ENCODE peak calls at places on chromosomes 12 and 14, in seven cellular contexts. One of them, this sample, is unnamed.
A peak's percentile ranks its signal among the peaks of the same experiment; 100 is the strongest.

GRCh38 chr14:105315211-105315721 is 718 bp downstream of the PACS2 start:
- DNase-seq in PC-9: peak; percentile 54
- DNase-seq in BJ: no peak
- DNase-seq in CD8-positive, alpha-beta T cell: no peak
- DNase-seq in HL-60: no peak
- DNase-seq in fibroblast of pulmonary artery: no peak
- DNase-seq in astrocyte of the cerebellum: no peak
- DNase-seq in this sample: peak; percentile 23

GRCh38 chr12:1030779-1031178 is 39.8 kb downstream of the ERC1 start:
- DNase-seq in CD8-positive, alpha-beta T cell: no peak
- DNase-seq in HL-60: no peak
- DNase-seq in PC-9: no peak
- DNase-seq in astrocyte of the cerebellum: no peak
- DNase-seq in fibroblast of pulmonary artery: no peak
- DNase-seq in BJ: no peak
- DNase-seq in this sample: no peak

GRCh38 chr12:115444336-115444735 is 760.4 kb upstream of the TBX3 start:
- DNase-seq in PC-9: no peak
- DNase-seq in HL-60: no peak
- DNase-seq in CD8-positive, alpha-beta T cell: no peak
- DNase-seq in fibroblast of pulmonary artery: no peak
- DNase-seq in BJ: no peak
- DNase-seq in astrocyte of the cerebellum: no peak
- DNase-seq in this sample: peak; percentile 94

GRCh38 chr14:65704850-65705249 is 292.3 kb downstream of the FUT8 start:
- DNase-seq in fibroblast of pulmonary artery: peak; percentile 7
- DNase-seq in PC-9: no peak
- DNase-seq in astrocyte of the cerebellum: no peak
- DNase-seq in CD8-positive, alpha-beta T cell: no peak
- DNase-seq in HL-60: no peak
- DNase-seq in BJ: no peak
- DNase-seq in this sample: peak; percentile 33

GRCh38 chr12:41967668-41968649 is 176.7 kb downstream of the GXYLT1 start:
- DNase-seq in HL-60: no peak
- DNase-seq in PC-9: no peak
- DNase-seq in astrocyte of the cerebellum: peak; percentile 33
- DNase-seq in BJ: no peak
- DNase-seq in CD8-positive, alpha-beta T cell: no peak
- DNase-seq in fibroblast of pulmonary artery: no peak
- DNase-seq in this sample: no peak

GRCh38 chr12:19129121-19129485 is 430 bp upstream of the PLEKHA5 start:
- DNase-seq in CD8-positive, alpha-beta T cell: no peak
- DNase-seq in BJ: no peak
- DNase-seq in astrocyte of the cerebellum: no peak
- DNase-seq in PC-9: no peak
- DNase-seq in HL-60: no peak
- DNase-seq in fibroblast of pulmonary artery: peak; percentile 47
- DNase-seq in this sample: peak; percentile 37

GRCh38 chr12:67096533-67097318 is 172.4 kb upstream of the CAND1 start:
- DNase-seq in astrocyte of the cerebellum: peak; percentile 15
- DNase-seq in PC-9: no peak
- DNase-seq in CD8-positive, alpha-beta T cell: no peak
- DNase-seq in HL-60: no peak
- DNase-seq in fibroblast of pulmonary artery: no peak
- DNase-seq in BJ: no peak
- DNase-seq in this sample: peak; percentile 12

GRCh38 chr14:77128414-77128891 is 13.1 kb downstream of the ZDHHC22 start:
- DNase-seq in CD8-positive, alpha-beta T cell: no peak
- DNase-seq in HL-60: no peak
- DNase-seq in astrocyte of the cerebellum: peak; percentile 22
- DNase-seq in fibroblast of pulmonary artery: peak; percentile 8
- DNase-seq in BJ: no peak
- DNase-seq in PC-9: peak; percentile 65
- DNase-seq in this sample: no peak

GRCh38 chr12:132163911-132164288 is 19.6 kb downstream of the NOC4L start:
- DNase-seq in CD8-positive, alpha-beta T cell: no peak
- DNase-seq in PC-9: no peak
- DNase-seq in fibroblast of pulmonary artery: no peak
- DNase-seq in HL-60: no peak
- DNase-seq in BJ: no peak
- DNase-seq in astrocyte of the cerebellum: no peak
- DNase-seq in this sample: no peak

GRCh38 chr14:68549057-68549421 is 243.8 kb downstream of the ZFP36L1 start:
- DNase-seq in CD8-positive, alpha-beta T cell: no peak
- DNase-seq in PC-9: peak; percentile 58
- DNase-seq in fibroblast of pulmonary artery: peak; percentile 75
- DNase-seq in BJ: no peak
- DNase-seq in astrocyte of the cerebellum: no peak
- DNase-seq in HL-60: no peak
- DNase-seq in this sample: peak; percentile 83

GRCh38 chr14:42159138-42159537 is 552.5 kb downstream of the LRFN5 start:
- DNase-seq in BJ: no peak
- DNase-seq in CD8-positive, alpha-beta T cell: no peak
- DNase-seq in PC-9: no peak
- DNase-seq in fibroblast of pulmonary artery: no peak
- DNase-seq in HL-60: no peak
- DNase-seq in astrocyte of the cerebellum: no peak
- DNase-seq in this sample: no peak

GRCh38 chr12:40158592-40159111 is 52.8 kb upstream of the SLC2A13 start:
- DNase-seq in BJ: no peak
- DNase-seq in fibroblast of pulmonary artery: no peak
- DNase-seq in astrocyte of the cerebellum: no peak
- DNase-seq in PC-9: no peak
- DNase-seq in CD8-positive, alpha-beta T cell: no peak
- DNase-seq in HL-60: peak; percentile 69
- DNase-seq in this sample: peak; percentile 34

GRCh38 chr12:56128669-56129209 is 672 bp downstream of the ESYT1 start:
- DNase-seq in HL-60: peak; percentile 14
- DNase-seq in fibroblast of pulmonary artery: peak; percentile 31
- DNase-seq in PC-9: no peak
- DNase-seq in astrocyte of the cerebellum: no peak
- DNase-seq in CD8-positive, alpha-beta T cell: no peak
- DNase-seq in BJ: no peak
- DNase-seq in this sample: peak; percentile 18

GRCh38 chr12:108525681-108526080 is 10.6 kb downstream of the FICD start:
- DNase-seq in PC-9: no peak
- DNase-seq in HL-60: no peak
- DNase-seq in fibroblast of pulmonary artery: no peak
- DNase-seq in astrocyte of the cerebellum: no peak
- DNase-seq in BJ: no peak
- DNase-seq in CD8-positive, alpha-beta T cell: no peak
- DNase-seq in this sample: peak; percentile 48

GRCh38 chr12:112121780-112122565 is 3.4 kb upstream of the TRAFD1 start:
- DNase-seq in astrocyte of the cerebellum: peak; percentile 36
- DNase-seq in PC-9: peak; percentile 68
- DNase-seq in CD8-positive, alpha-beta T cell: no peak
- DNase-seq in BJ: peak; percentile 59
- DNase-seq in HL-60: no peak
- DNase-seq in fibroblast of pulmonary artery: peak; percentile 90
- DNase-seq in this sample: peak; percentile 89

GRCh38 chr12:109894939-109895338 is 5.1 kb upstream of the TCHP start:
- DNase-seq in fibroblast of pulmonary artery: no peak
- DNase-seq in PC-9: no peak
- DNase-seq in CD8-positive, alpha-beta T cell: no peak
- DNase-seq in BJ: no peak
- DNase-seq in astrocyte of the cerebellum: no peak
- DNase-seq in HL-60: no peak
- DNase-seq in this sample: no peak

GRCh38 chr12:6369916-6370575 is 5.3 kb downstream of the SCNN1A start:
- DNase-seq in CD8-positive, alpha-beta T cell: no peak
- DNase-seq in BJ: no peak
- DNase-seq in HL-60: no peak
- DNase-seq in PC-9: no peak
- DNase-seq in fibroblast of pulmonary artery: no peak
- DNase-seq in astrocyte of the cerebellum: no peak
- DNase-seq in this sample: no peak

GRCh38 chr14:75493580-75494130 is 28.6 kb upstream of the BATF start:
- DNase-seq in fibroblast of pulmonary artery: no peak
- DNase-seq in HL-60: no peak
- DNase-seq in PC-9: peak; percentile 73
- DNase-seq in CD8-positive, alpha-beta T cell: no peak
- DNase-seq in BJ: no peak
- DNase-seq in astrocyte of the cerebellum: no peak
- DNase-seq in this sample: no peak

GRCh38 chr12:4157122-4157521 is 116.4 kb upstream of the CCND2 start:
- DNase-seq in astrocyte of the cerebellum: no peak
- DNase-seq in BJ: no peak
- DNase-seq in HL-60: no peak
- DNase-seq in CD8-positive, alpha-beta T cell: no peak
- DNase-seq in PC-9: no peak
- DNase-seq in fibroblast of pulmonary artery: no peak
- DNase-seq in this sample: no peak

GRCh38 chr12:4160314-4161040 is 113.1 kb upstream of the CCND2 start:
- DNase-seq in astrocyte of the cerebellum: no peak
- DNase-seq in CD8-positive, alpha-beta T cell: no peak
- DNase-seq in PC-9: no peak
- DNase-seq in fibroblast of pulmonary artery: no peak
- DNase-seq in BJ: no peak
- DNase-seq in HL-60: no peak
- DNase-seq in this sample: no peak

GRCh38 chr12:4156317-4156716 is 117.2 kb upstream of the CCND2 start:
- DNase-seq in PC-9: no peak
- DNase-seq in astrocyte of the cerebellum: no peak
- DNase-seq in fibroblast of pulmonary artery: no peak
- DNase-seq in CD8-positive, alpha-beta T cell: no peak
- DNase-seq in HL-60: no peak
- DNase-seq in BJ: no peak
- DNase-seq in this sample: no peak

GRCh38 chr12:4161718-4162117 is 111.8 kb upstream of the CCND2 start:
- DNase-seq in HL-60: no peak
- DNase-seq in PC-9: no peak
- DNase-seq in fibroblast of pulmonary artery: no peak
- DNase-seq in astrocyte of the cerebellum: no peak
- DNase-seq in BJ: no peak
- DNase-seq in CD8-positive, alpha-beta T cell: no peak
- DNase-seq in this sample: no peak

GRCh38 chr12:4159851-4160250 is 113.7 kb upstream of the CCND2 start:
- DNase-seq in astrocyte of the cerebellum: no peak
- DNase-seq in BJ: no peak
- DNase-seq in HL-60: peak; percentile 17
- DNase-seq in fibroblast of pulmonary artery: no peak
- DNase-seq in PC-9: no peak
- DNase-seq in CD8-positive, alpha-beta T cell: no peak
- DNase-seq in this sample: no peak
- TF ChIP-seq CTCF in astrocyte of the cerebellum: no peak
- TF ChIP-seq CTCF in BJ: no peak
- TF ChIP-seq CTCF in HL-60: no peak
- TF ChIP-seq CTCF in fibroblast of pulmonary artery: no peak
- TF ChIP-seq CTCF in PC-9: no peak
- TF ChIP-seq CTCF in CD8-positive, alpha-beta T cell: no peak
- TF ChIP-seq CTCF in this sample: no peak

GRCh38 chr12:45231515-45232145 is 15.7 kb downstream of the ANO6 start:
- DNase-seq in astrocyte of the cerebellum: peak; percentile 57
- DNase-seq in CD8-positive, alpha-beta T cell: no peak
- DNase-seq in HL-60: no peak
- DNase-seq in fibroblast of pulmonary artery: peak; percentile 69
- DNase-seq in BJ: peak; percentile 69
- DNase-seq in PC-9: no peak
- DNase-seq in this sample: peak; percentile 85

GRCh38 chr12:45232146-45232731 is 16.3 kb downstream of the ANO6 start:
- DNase-seq in BJ: no peak
- DNase-seq in PC-9: no peak
- DNase-seq in HL-60: no peak
- DNase-seq in CD8-positive, alpha-beta T cell: no peak
- DNase-seq in fibroblast of pulmonary artery: no peak
- DNase-seq in astrocyte of the cerebellum: no peak
- DNase-seq in this sample: no peak

GRCh38 chr12:45232771-45233372 is 17.0 kb downstream of the ANO6 start:
- DNase-seq in HL-60: no peak
- DNase-seq in BJ: peak; percentile 83
- DNase-seq in PC-9: peak; percentile 71
- DNase-seq in fibroblast of pulmonary artery: peak; percentile 95
- DNase-seq in astrocyte of the cerebellum: peak; percentile 90
- DNase-seq in CD8-positive, alpha-beta T cell: no peak
- DNase-seq in this sample: peak; percentile 95

GRCh38 chr12:45234134-45234865 is 18.4 kb downstream of the ANO6 start:
- DNase-seq in BJ: peak; percentile 95
- DNase-seq in PC-9: peak; percentile 47
- DNase-seq in astrocyte of the cerebellum: peak; percentile 93
- DNase-seq in fibroblast of pulmonary artery: peak; percentile 97
- DNase-seq in HL-60: no peak
- DNase-seq in CD8-positive, alpha-beta T cell: no peak
- DNase-seq in this sample: peak; percentile 98

DNA sequence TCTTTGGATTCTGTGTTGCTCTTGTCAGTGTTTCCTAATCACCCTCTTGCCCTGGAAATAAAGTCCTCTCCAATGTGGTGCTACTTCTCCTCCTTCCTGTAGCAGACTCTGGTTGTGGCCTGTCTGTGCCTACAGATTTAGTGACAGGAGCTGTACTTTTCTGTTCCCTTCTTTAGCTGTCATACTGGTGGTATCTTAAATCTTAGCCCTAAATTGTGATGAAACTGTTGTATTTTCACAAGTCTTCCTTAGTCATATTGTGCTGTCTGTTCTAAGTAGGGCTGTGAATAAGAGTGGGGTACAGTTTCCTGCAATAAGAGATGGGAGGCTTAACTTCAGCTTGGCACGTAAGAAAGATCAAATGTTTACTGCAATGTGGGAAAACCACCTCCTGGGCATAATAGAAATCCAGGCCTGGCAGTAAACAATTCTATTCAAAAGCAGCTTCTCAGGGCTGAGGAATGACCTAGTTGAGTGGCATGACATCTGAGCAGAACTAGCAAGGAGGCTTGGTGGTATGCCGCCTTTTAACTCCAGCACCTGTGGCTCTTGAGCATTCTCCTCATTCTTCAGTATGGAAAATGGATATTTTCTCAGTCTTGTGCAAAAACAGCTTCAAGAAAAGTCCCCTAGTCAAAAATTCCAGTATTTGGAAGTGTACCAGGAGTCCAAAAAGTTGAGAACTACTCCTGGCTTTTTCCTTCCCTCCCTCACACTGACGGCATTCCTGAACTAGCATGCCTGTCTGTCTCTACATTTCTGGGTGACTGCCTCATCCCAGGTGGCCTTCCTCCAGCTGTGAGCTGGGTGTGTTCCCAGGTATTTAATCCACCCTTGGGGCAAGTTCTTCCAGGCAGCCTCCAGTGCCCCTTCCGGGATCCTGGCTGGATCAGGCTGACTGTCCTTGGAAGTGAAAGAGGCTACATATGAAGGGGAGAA is 19.5 kb downstream of the ANO6 start:
- DNase-seq in HL-60: peak; percentile 27
- DNase-seq in BJ: no peak
- DNase-seq in PC-9: peak; percentile 80
- DNase-seq in astrocyte of the cerebellum: no peak
- DNase-seq in CD8-positive, alpha-beta T cell: no peak
- DNase-seq in fibroblast of pulmonary artery: peak; percentile 57
- DNase-seq in this sample: peak; percentile 78
- H3K4me3 ChIP-seq in HL-60: no peak overlapping the region
- H3K4me3 ChIP-seq in BJ: no peak overlapping the region
- H3K4me3 ChIP-seq in PC-9: peak overlapping the region; percentile 44
- H3K4me3 ChIP-seq in astrocyte of the cerebellum: no peak overlapping the region
- H3K4me3 ChIP-seq in CD8-positive, alpha-beta T cell: no peak overlapping the region
- H3K4me3 ChIP-seq in fibroblast of pulmonary artery: no peak overlapping the region
- H3K4me3 ChIP-seq in this sample: peak overlapping the region; percentile 21

GRCh38 chr12:51847830-51848727 is at the start of gene FIGNL2:
- DNase-seq in HL-60: no peak
- DNase-seq in fibroblast of pulmonary artery: no peak
- DNase-seq in CD8-positive, alpha-beta T cell: no peak
- DNase-seq in PC-9: no peak
- DNase-seq in astrocyte of the cerebellum: no peak
- DNase-seq in BJ: no peak
- DNase-seq in this sample: no peak
- TF ChIP-seq CTCF in HL-60: no peak
- TF ChIP-seq CTCF in fibroblast of pulmonary artery: no peak
- TF ChIP-seq CTCF in CD8-positive, alpha-beta T cell: no peak
- TF ChIP-seq CTCF in PC-9: no peak
- TF ChIP-seq CTCF in astrocyte of the cerebellum: no peak
- TF ChIP-seq CTCF in BJ: no peak
- TF ChIP-seq CTCF in this sample: no peak

GRCh38 chr12:64390275-64390851 is at the start of gene C12orf56:
- DNase-seq in HL-60: no peak
- DNase-seq in astrocyte of the cerebellum: no peak
- DNase-seq in fibroblast of pulmonary artery: no peak
- DNase-seq in PC-9: no peak
- DNase-seq in CD8-positive, alpha-beta T cell: no peak
- DNase-seq in BJ: no peak
- DNase-seq in this sample: peak; percentile 30
- H3K4me3 ChIP-seq in HL-60: peak within 1 kb of the TSS; percentile 12
- H3K4me3 ChIP-seq in astrocyte of the cerebellum: peak within 1 kb of the TSS; percentile 40
- H3K4me3 ChIP-seq in fibroblast of pulmonary artery: peak within 1 kb of the TSS; percentile 38
- H3K4me3 ChIP-seq in PC-9: peak within 1 kb of the TSS; percentile 38
- H3K4me3 ChIP-seq in CD8-positive, alpha-beta T cell: peak within 1 kb of the TSS; percentile 39
- H3K4me3 ChIP-seq in BJ: peak within 1 kb of the TSS; percentile 42
- H3K4me3 ChIP-seq in this sample: peak within 1 kb of the TSS; percentile 48